ENCODE peak calls at places on chromosomes 3 and 15, in four cellular contexts. One of them, this sample, is unnamed.

GRCh38 chr3:73086071-73086494 is 24.6 kb downstream of the EBLN2 start:
- DNase-seq in NAMALWA: peak
- DNase-seq in hypothalamus: peak
- DNase-seq in putamen: no peak
- DNase-seq in this sample: peak

GRCh38 chr15:66563566-66564110 is 2.2 kb downstream of the LCTL start:
- DNase-seq in putamen: no peak
- DNase-seq in NAMALWA: no peak
- DNase-seq in hypothalamus: no peak
- DNase-seq in this sample: no peak

GRCh38 chr3:45841380-45841700 is 579 bp downstream of the LZTFL1 start:
- DNase-seq in hypothalamus: no peak
- DNase-seq in NAMALWA: no peak
- DNase-seq in putamen: no peak
- DNase-seq in this sample: peak

GRCh38 chr15:101288905-101289513 is 6.0 kb downstream of the SNRPA1 start:
- DNase-seq in NAMALWA: peak
- DNase-seq in putamen: no peak
- DNase-seq in hypothalamus: no peak
- DNase-seq in this sample: peak

GRCh38 chr3:119778176-119778575 is 3.7 kb upstream of the NR1I2 start:
- DNase-seq in NAMALWA: no peak
- DNase-seq in putamen: no peak
- DNase-seq in hypothalamus: no peak
- DNase-seq in this sample: no peak

GRCh38 chr3:127173516-127174166 is 19.3 kb upstream of the PRR23E start:
- DNase-seq in hypothalamus: no peak
- DNase-seq in putamen: no peak
- DNase-seq in NAMALWA: no peak
- DNase-seq in this sample: no peak

GRCh38 chr15:97654677-97655076 is 305.8 kb upstream of the ARRDC4 start:
- DNase-seq in NAMALWA: no peak
- DNase-seq in putamen: no peak
- DNase-seq in hypothalamus: no peak
- DNase-seq in this sample: no peak

GRCh38 chr3:183185696-183186095 is 23.2 kb upstream of the LAMP3 start:
- DNase-seq in NAMALWA: peak
- DNase-seq in hypothalamus: no peak
- DNase-seq in putamen: no peak
- DNase-seq in this sample: peak

GRCh38 chr15:73685561-73685960 is 1.4 kb downstream of the CD276 start:
- DNase-seq in putamen: no peak
- DNase-seq in NAMALWA: no peak
- DNase-seq in hypothalamus: no peak
- DNase-seq in this sample: no peak

GRCh38 chr3:143567823-143568222 is 280.4 kb downstream of the SLC9A9 start:
- DNase-seq in hypothalamus: no peak
- DNase-seq in NAMALWA: no peak
- DNase-seq in putamen: no peak
- DNase-seq in this sample: no peak

GRCh38 chr3:171480526-171480925 is 20.3 kb upstream of the TNIK start:
- DNase-seq in NAMALWA: no peak
- DNase-seq in putamen: no peak
- DNase-seq in hypothalamus: no peak
- DNase-seq in this sample: no peak

GRCh38 chr3:52552089-52552488 is 15.7 kb downstream of the UQCC5 start:
- DNase-seq in hypothalamus: no peak
- DNase-seq in NAMALWA: no peak
- DNase-seq in putamen: no peak
- DNase-seq in this sample: no peak

GRCh38 chr3:113211370-113212154 is at the start of gene BOC:
- DNase-seq in NAMALWA: no peak
- DNase-seq in putamen: peak
- DNase-seq in hypothalamus: no peak
- DNase-seq in this sample: no peak

GRCh38 chr3:11128682-11129632 is 25.3 kb upstream of the HRH1 start:
- DNase-seq in hypothalamus: no peak
- DNase-seq in NAMALWA: no peak
- DNase-seq in putamen: no peak
- DNase-seq in this sample: no peak

GRCh38 chr15:48062476-48062875 is 58.3 kb upstream of the SLC24A5 start:
- DNase-seq in hypothalamus: no peak
- DNase-seq in putamen: no peak
- DNase-seq in NAMALWA: no peak
- DNase-seq in this sample: no peak

GRCh38 chr3:108006901-108007331 is 83.9 kb downstream of the CD47 start:
- DNase-seq in putamen: no peak
- DNase-seq in hypothalamus: no peak
- DNase-seq in NAMALWA: no peak
- DNase-seq in this sample: no peak

GRCh38 chr3:128787256-128788253 is 61.6 kb downstream of the RAB7A start:
- DNase-seq in putamen: no peak
- DNase-seq in NAMALWA: peak
- DNase-seq in hypothalamus: no peak
- DNase-seq in this sample: peak

GRCh38 chr3:46399557-46399956 is 7.3 kb downstream of the CCR5AS start:
- DNase-seq in hypothalamus: no peak
- DNase-seq in NAMALWA: no peak
- DNase-seq in putamen: peak
- DNase-seq in this sample: no peak

GRCh38 chr3:158120330-158120729 is 10.4 kb downstream of the RSRC1 start:
- DNase-seq in NAMALWA: no peak
- DNase-seq in putamen: no peak
- DNase-seq in hypothalamus: no peak
- DNase-seq in this sample: no peak

GRCh38 chr3:19735111-19735510 is 198.9 kb downstream of the EFHB start:
- DNase-seq in hypothalamus: no peak
- DNase-seq in putamen: no peak
- DNase-seq in NAMALWA: no peak
- DNase-seq in this sample: no peak

GRCh38 chr15:86645861-86646393 is 566.3 kb downstream of the AGBL1 start:
- DNase-seq in NAMALWA: no peak
- DNase-seq in putamen: no peak
- DNase-seq in hypothalamus: no peak
- DNase-seq in this sample: no peak

GRCh38 chr15:96851613-96852012 is 521.1 kb downstream of the NR2F2 start:
- DNase-seq in NAMALWA: no peak
- DNase-seq in hypothalamus: no peak
- DNase-seq in putamen: no peak
- DNase-seq in this sample: no peak

GRCh38 chr3:171255236-171255806 is 204.9 kb downstream of the TNIK start:
- DNase-seq in NAMALWA: no peak
- DNase-seq in putamen: no peak
- DNase-seq in hypothalamus: no peak
- DNase-seq in this sample: no peak

GRCh38 chr3:153087595-153088566 is 74.1 kb upstream of the RAP2B start:
- DNase-seq in hypothalamus: no peak
- DNase-seq in putamen: no peak
- DNase-seq in NAMALWA: no peak
- DNase-seq in this sample: no peak

GRCh38 chr15:101596633-101597032 is 55.5 kb downstream of the TM2D3 start:
- DNase-seq in hypothalamus: no peak
- DNase-seq in putamen: no peak
- DNase-seq in NAMALWA: no peak
- DNase-seq in this sample: no peak

GRCh38 chr15:31080618-31081017 is 20.9 kb downstream of the TRPM1 start:
- DNase-seq in NAMALWA: peak
- DNase-seq in hypothalamus: peak
- DNase-seq in putamen: peak
- DNase-seq in this sample: no peak

GRCh38 chr15:79090487-79091203 is at the start of gene RASGRF1:
- DNase-seq in hypothalamus: no peak
- DNase-seq in NAMALWA: no peak
- DNase-seq in putamen: peak
- DNase-seq in this sample: no peak

GRCh38 chr3:163655021-163655420 is 1423.3 kb downstream of the SI start:
- DNase-seq in NAMALWA: no peak
- DNase-seq in hypothalamus: no peak
- DNase-seq in putamen: no peak
- DNase-seq in this sample: no peak

GRCh38 chr3:130792241-130792640 is 45.6 kb upstream of the PIK3R4 start:
- DNase-seq in hypothalamus: no peak
- DNase-seq in NAMALWA: no peak
- DNase-seq in putamen: no peak
- DNase-seq in this sample: no peak

GRCh38 chr3:174197416-174197815 is 661.7 kb upstream of the NAALADL2 start:
- DNase-seq in putamen: no peak
- DNase-seq in hypothalamus: no peak
- DNase-seq in NAMALWA: no peak
- DNase-seq in this sample: no peak

GRCh38 chr3:69110941-69111546 is 11.4 kb downstream of the LMOD3 start:
- DNase-seq in hypothalamus: no peak
- DNase-seq in NAMALWA: no peak
- DNase-seq in putamen: no peak
- DNase-seq in this sample: no peak

GRCh38 chr3:56254835-56255234 is 213.4 kb downstream of the ERC2 start:
- DNase-seq in putamen: no peak
- DNase-seq in NAMALWA: peak
- DNase-seq in hypothalamus: no peak
- DNase-seq in this sample: peak

GRCh38 chr3:13112521-13113345 is 39.5 kb upstream of the IQSEC1 start:
- DNase-seq in NAMALWA: no peak
- DNase-seq in hypothalamus: no peak
- DNase-seq in putamen: peak
- DNase-seq in this sample: no peak

GRCh38 chr3:30578479-30578878 is 27.9 kb upstream of the TGFBR2 start:
- DNase-seq in NAMALWA: no peak
- DNase-seq in putamen: peak
- DNase-seq in hypothalamus: no peak
- DNase-seq in this sample: peak

GRCh38 chr15:87498545-87498944 is 758.0 kb downstream of the NTRK3 start:
- DNase-seq in NAMALWA: no peak
- DNase-seq in putamen: no peak
- DNase-seq in hypothalamus: no peak
- DNase-seq in this sample: no peak

GRCh38 chr3:98962189-98962930 is 60.9 kb upstream of the DCBLD2 start:
- DNase-seq in NAMALWA: no peak
- DNase-seq in hypothalamus: no peak
- DNase-seq in putamen: no peak
- DNase-seq in this sample: no peak

GRCh38 chr3:53238051-53238850 is 17.6 kb downstream of the TKT start:
- DNase-seq in NAMALWA: no peak
- DNase-seq in hypothalamus: no peak
- DNase-seq in putamen: no peak
- DNase-seq in this sample: no peak